ENCODE peak calls at places on chromosome 12, in seven cellular contexts. H is mammary epithelial cell, A is body of pancreas, N is adrenal gland, F is pancreas, P is GM23338, L is lower lobe of right lung. B is an unnamed sample.

GRCh38 chr12:109883429-109883828 is 3.1 kb upstream of the GLTP start:
- DNase-seq in H (peak; percentile 42), A (no peak), L (no peak), N (no peak), F (no peak), P (no peak), B (no peak)

GRCh38 chr12:110538869-110539622 is 36.9 kb downstream of the RAD9B start:
- DNase-seq in A (no peak), F (no peak), N (no peak), L (no peak), H (no peak), P (no peak), B (no peak)

GRCh38 chr12:58814036-58814435 is 106.3 kb downstream of the LRIG3 start:
- DNase-seq in H (no peak), L (no peak), N (no peak), P (peak; percentile 50), F (no peak), A (no peak), B (no peak)

GRCh38 chr12:34033628-34034296 is 11.5 kb downstream of the ALG10 start:
- DNase-seq in A (no peak), P (peak; percentile 54), N (no peak), F (no peak), H (no peak), L (no peak), B (no peak)

GRCh38 chr12:76085159-76085868 is 829 bp upstream of the NAP1L1 start:
- DNase-seq in H (peak; percentile 10), F (no peak), N (no peak), P (no peak), L (no peak), A (no peak), B (no peak)

GRCh38 chr12:124613151-124613585 is 45.8 kb upstream of the NCOR2 start:
- DNase-seq in N (no peak), P (no peak), A (peak; percentile 35), H (no peak), F (no peak), L (no peak), B (peak; percentile 19)

GRCh38 chr12:3317481-3317815 is 173.6 kb upstream of the PRMT8 start:
- DNase-seq in L (no peak), P (no peak), H (no peak), N (no peak), F (no peak), A (no peak), B (no peak)

GRCh38 chr12:66823857-66824570 is 145.1 kb upstream of the GRIP1 start:
- DNase-seq in H (peak; percentile 93), N (no peak), A (no peak), F (no peak), P (no peak), L (no peak), B (peak; percentile 12)

GRCh38 chr12:33205986-33206385 is 233.6 kb downstream of the SYT10 start:
- DNase-seq in N (no peak), A (no peak), F (no peak), P (no peak), H (peak; percentile 43), L (no peak), B (no peak)

GRCh38 chr12:63498239-63498638 is 170.1 kb downstream of the DPY19L2 start:
- DNase-seq in N (no peak), H (no peak), F (no peak), A (no peak), L (no peak), P (no peak), B (no peak)

GRCh38 chr12:104565606-104566243 is 109.0 kb downstream of the CHST11 start:
- DNase-seq in H (no peak), P (no peak), F (no peak), L (no peak), N (no peak), A (no peak), B (no peak)

GRCh38 chr12:50224026-50224692 is 57.0 kb upstream of the CERS5 start:
- DNase-seq in F (peak; percentile 39), L (no peak), P (peak; percentile 26), H (peak; percentile 86), A (peak; percentile 50), N (peak; percentile 33), B (peak; percentile 20)

GRCh38 chr12:6424848-6425247 is 19.9 kb upstream of the CD27 start:
- DNase-seq in H (no peak), P (no peak), A (no peak), L (no peak), F (peak; percentile 18), N (no peak), B (no peak)

GRCh38 chr12:29008786-29009185 is 140.3 kb upstream of the FAR2 start:
- DNase-seq in L (no peak), F (no peak), P (no peak), A (no peak), H (peak; percentile 78), N (no peak), B (no peak)
- H3K4me1 ChIP-seq in L (no peaks in the 10 kb centered on the region), F (no peaks in the 10 kb centered on the region), P (no peaks in the 10 kb centered on the region), A (no peaks in the 10 kb centered on the region), H (peaks cover 8% of the 10 kb centered on the region), N (no peaks in the 10 kb centered on the region), B (no peaks in the 10 kb centered on the region)

GRCh38 chr12:52041032-52041431 is 10.2 kb upstream of the NR4A1 start:
- DNase-seq in H (no peak), L (no peak), A (no peak), N (no peak), F (no peak), P (no peak), B (no peak)
- H3K4me1 ChIP-seq in H (peaks cover 14% of the 10 kb centered on the region), L (peaks cover 68% of the 10 kb centered on the region), A (peaks cover 62% of the 10 kb centered on the region), N (peaks cover 42% of the 10 kb centered on the region), F (peaks cover 13% of the 10 kb centered on the region), P (peaks cover 7% of the 10 kb centered on the region), B (peaks cover 86% of the 10 kb centered on the region)

GRCh38 chr12:116644806-116645205 is 85.6 kb downstream of the MAP1LC3B2 start:
- DNase-seq in N (no peak), A (no peak), F (no peak), H (no peak), L (no peak), P (no peak), B (no peak)
- H3K4me1 ChIP-seq in N (no peaks in the 10 kb centered on the region), A (peaks cover 6% of the 10 kb centered on the region), F (peaks cover 1% of the 10 kb centered on the region), H (no peaks in the 10 kb centered on the region), L (no peaks in the 10 kb centered on the region), P (peaks cover 10% of the 10 kb centered on the region), B (no peaks in the 10 kb centered on the region)

GRCh38 chr12:122087431-122088180 is 9.1 kb downstream of the MLXIP start:
- DNase-seq in L (no peak), N (no peak), H (no peak), A (peak; percentile 18), F (no peak), P (no peak), B (no peak)

GRCh38 chr12:122086641-122087285 is 8.2 kb downstream of the MLXIP start:
- DNase-seq in L (no peak), F (no peak), P (no peak), A (peak; percentile 10), H (no peak), N (no peak), B (no peak)

GRCh38 chr12:122085006-122085405 is 6.5 kb downstream of the MLXIP start:
- DNase-seq in P (no peak), A (no peak), H (no peak), L (no peak), N (no peak), F (no peak), B (no peak)

GRCh38 chr12:122086088-122086487 is 7.5 kb downstream of the MLXIP start:
- DNase-seq in L (no peak), N (no peak), H (no peak), P (no peak), A (peak; percentile 3), F (no peak), B (no peak)

GRCh38 chr12:122085571-122085970 is 7.0 kb downstream of the MLXIP start:
- DNase-seq in P (no peak), A (no peak), N (no peak), F (no peak), H (no peak), L (no peak), B (no peak)
- H3K4me1 ChIP-seq in P (peaks cover 29% of the 10 kb centered on the region), A (peaks cover 81% of the 10 kb centered on the region), N (peaks cover 33% of the 10 kb centered on the region), F (peaks cover 24% of the 10 kb centered on the region), H (peaks cover 21% of the 10 kb centered on the region), L (peaks cover 79% of the 10 kb centered on the region), B (peaks cover 71% of the 10 kb centered on the region)

GRCh38 chr12:122058750-122059149 is 19.8 kb upstream of the MLXIP start:
- DNase-seq in H (no peak), A (no peak), P (no peak), F (no peak), L (no peak), N (no peak), B (no peak)
- H3K4me1 ChIP-seq in H (peaks cover 16% of the 10 kb centered on the region), A (peaks cover 28% of the 10 kb centered on the region), P (no peaks in the 10 kb centered on the region), F (peaks cover 20% of the 10 kb centered on the region), L (peaks cover 22% of the 10 kb centered on the region), N (peaks cover 16% of the 10 kb centered on the region), B (peaks cover 30% of the 10 kb centered on the region)

GRCh38 chr12:118055865-118056773 is 4.9 kb downstream of the WSB2 start:
- DNase-seq in A (peak; percentile 55), H (no peak), P (no peak), L (no peak), F (no peak), N (no peak), B (no peak)
- H3K4me1 ChIP-seq in A (peaks cover 76% of the 10 kb centered on the region), H (peaks cover 34% of the 10 kb centered on the region), P (peaks cover 15% of the 10 kb centered on the region), L (peaks cover 66% of the 10 kb centered on the region), F (peaks cover 44% of the 10 kb centered on the region), N (peaks cover 13% of the 10 kb centered on the region), B (peaks cover 35% of the 10 kb centered on the region)

DNA sequence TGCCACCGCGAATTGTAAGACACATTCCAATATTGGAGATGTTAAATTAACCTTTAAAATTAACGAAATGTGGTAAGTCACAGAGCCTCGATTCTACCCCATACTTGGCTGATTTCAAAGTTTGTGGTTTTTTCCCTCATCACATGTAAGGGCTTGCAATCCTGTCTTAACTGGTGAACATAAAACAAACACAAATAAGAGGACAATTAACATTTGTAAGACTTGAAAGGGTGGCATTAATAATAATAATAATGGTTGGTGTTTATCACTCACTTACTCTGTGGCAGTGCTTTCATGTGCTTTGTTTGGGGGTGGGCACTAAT is 26.6 kb downstream of the PPFIBP1 start:
- DNase-seq in F (no peak), A (no peak), H (peak; percentile 61), L (no peak), N (no peak), P (no peak), B (no peak)
- H3K4me1 ChIP-seq in F (peaks cover 32% of the 10 kb centered on the region), A (peaks cover 54% of the 10 kb centered on the region), H (peaks cover 84% of the 10 kb centered on the region), L (peaks cover 74% of the 10 kb centered on the region), N (peaks cover 53% of the 10 kb centered on the region), P (peaks cover 20% of the 10 kb centered on the region), B (peaks cover 62% of the 10 kb centered on the region)

DNA sequence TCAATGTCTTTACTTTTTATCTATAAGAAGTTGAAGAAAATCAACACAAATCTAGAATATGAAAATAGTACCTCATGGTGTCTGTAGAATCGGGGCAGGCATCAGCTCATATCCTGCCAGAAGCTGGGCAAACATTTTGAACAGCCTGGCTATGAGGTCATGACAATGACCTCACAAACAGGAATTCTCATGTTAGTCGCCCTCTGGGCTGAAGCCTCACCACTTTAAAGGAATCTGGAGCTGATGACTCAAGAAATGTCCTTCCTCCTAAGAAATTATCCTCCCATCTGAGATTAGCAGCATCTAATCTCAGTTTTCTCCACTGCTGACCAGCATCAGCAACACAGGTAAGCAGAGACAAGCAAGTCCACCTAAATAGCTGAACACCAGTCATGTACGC is 27.1 kb downstream of the CLIP1 start:
- DNase-seq in F (no peak), N (no peak), P (no peak), H (peak; percentile 73), L (no peak), A (no peak), B (no peak)
- H3K4me1 ChIP-seq in F (peaks cover 14% of the 10 kb centered on the region), N (peaks cover 24% of the 10 kb centered on the region), P (peaks cover 4% of the 10 kb centered on the region), H (peaks cover 14% of the 10 kb centered on the region), L (peaks cover 16% of the 10 kb centered on the region), A (peaks cover 26% of the 10 kb centered on the region), B (peaks cover 5% of the 10 kb centered on the region)